ENCODE peak calls at places on chromosomes 2 and 18, in five cellular contexts. One of them, this sample, is unnamed.
A peak's percentile ranks its signal among the peaks of the same experiment; 100 is the strongest.

GRCh38 chr2:21841341-21841740 is 717.6 kb downstream of the TDRD15 start:
- DNase-seq in GM06990: no peak
- DNase-seq in activated CD8-positive, alpha-beta memory T cell treated with anti-CD3 and anti-CD28 coated beads, Interleukin-2, amount 10 ng/mL, durations not matched to agents 7 days and 5 days: no peak
- DNase-seq in psoas muscle: no peak
- DNase-seq in stimulated activated CD4-positive, alpha-beta T cell treated with anti-CD3 and anti-CD28 coated beads, Interleukin-1b, Interleukin-23, amount 100 ng/mL, for 1 hour: no peak
- DNase-seq in this sample: no peak

GRCh38 chr2:3377279-3377611 is 373 bp downstream of the EIPR1 start:
- DNase-seq in GM06990: no peak
- DNase-seq in activated CD8-positive, alpha-beta memory T cell treated with anti-CD3 and anti-CD28 coated beads, Interleukin-2, amount 10 ng/mL, durations not matched to agents 7 days and 5 days: peak; percentile 72
- DNase-seq in psoas muscle: no peak
- DNase-seq in stimulated activated CD4-positive, alpha-beta T cell treated with anti-CD3 and anti-CD28 coated beads, Interleukin-1b, Interleukin-23, amount 100 ng/mL, for 1 hour: no peak
- DNase-seq in this sample: peak; percentile 47

GRCh38 chr2:114252713-114253112 is 189.7 kb upstream of the DPP10 start:
- DNase-seq in GM06990: no peak
- DNase-seq in activated CD8-positive, alpha-beta memory T cell treated with anti-CD3 and anti-CD28 coated beads, Interleukin-2, amount 10 ng/mL, durations not matched to agents 7 days and 5 days: no peak
- DNase-seq in psoas muscle: no peak
- DNase-seq in stimulated activated CD4-positive, alpha-beta T cell treated with anti-CD3 and anti-CD28 coated beads, Interleukin-1b, Interleukin-23, amount 100 ng/mL, for 1 hour: no peak
- DNase-seq in this sample: no peak

GRCh38 chr2:205187731-205188130 is 494.6 kb upstream of the NRP2 start:
- DNase-seq in GM06990: no peak
- DNase-seq in activated CD8-positive, alpha-beta memory T cell treated with anti-CD3 and anti-CD28 coated beads, Interleukin-2, amount 10 ng/mL, durations not matched to agents 7 days and 5 days: no peak
- DNase-seq in psoas muscle: no peak
- DNase-seq in stimulated activated CD4-positive, alpha-beta T cell treated with anti-CD3 and anti-CD28 coated beads, Interleukin-1b, Interleukin-23, amount 100 ng/mL, for 1 hour: no peak
- DNase-seq in this sample: no peak

GRCh38 chr18:56257215-56257614 is 381.2 kb downstream of the TXNL1 start:
- DNase-seq in GM06990: peak; percentile 30
- DNase-seq in activated CD8-positive, alpha-beta memory T cell treated with anti-CD3 and anti-CD28 coated beads, Interleukin-2, amount 10 ng/mL, durations not matched to agents 7 days and 5 days: no peak
- DNase-seq in psoas muscle: no peak
- DNase-seq in stimulated activated CD4-positive, alpha-beta T cell treated with anti-CD3 and anti-CD28 coated beads, Interleukin-1b, Interleukin-23, amount 100 ng/mL, for 1 hour: no peak
- DNase-seq in this sample: peak; percentile 32

GRCh38 chr2:32874931-32875330 is 71.8 kb upstream of the LTBP1 start:
- DNase-seq in GM06990: no peak
- DNase-seq in activated CD8-positive, alpha-beta memory T cell treated with anti-CD3 and anti-CD28 coated beads, Interleukin-2, amount 10 ng/mL, durations not matched to agents 7 days and 5 days: no peak
- DNase-seq in psoas muscle: no peak
- DNase-seq in stimulated activated CD4-positive, alpha-beta T cell treated with anti-CD3 and anti-CD28 coated beads, Interleukin-1b, Interleukin-23, amount 100 ng/mL, for 1 hour: no peak
- DNase-seq in this sample: no peak

GRCh38 chr18:78123926-78124797 is 855.5 kb upstream of the SALL3 start:
- DNase-seq in GM06990: no peak
- DNase-seq in activated CD8-positive, alpha-beta memory T cell treated with anti-CD3 and anti-CD28 coated beads, Interleukin-2, amount 10 ng/mL, durations not matched to agents 7 days and 5 days: no peak
- DNase-seq in psoas muscle: no peak
- DNase-seq in stimulated activated CD4-positive, alpha-beta T cell treated with anti-CD3 and anti-CD28 coated beads, Interleukin-1b, Interleukin-23, amount 100 ng/mL, for 1 hour: no peak
- DNase-seq in this sample: no peak

GRCh38 chr2:55779459-55780421 is 86.1 kb upstream of the PNPT1 start:
- DNase-seq in GM06990: no peak
- DNase-seq in activated CD8-positive, alpha-beta memory T cell treated with anti-CD3 and anti-CD28 coated beads, Interleukin-2, amount 10 ng/mL, durations not matched to agents 7 days and 5 days: no peak
- DNase-seq in psoas muscle: no peak
- DNase-seq in stimulated activated CD4-positive, alpha-beta T cell treated with anti-CD3 and anti-CD28 coated beads, Interleukin-1b, Interleukin-23, amount 100 ng/mL, for 1 hour: no peak
- DNase-seq in this sample: peak; percentile 96

GRCh38 chr2:20067992-20068727 is 16.7 kb upstream of the LAPTM4A start:
- DNase-seq in GM06990: no peak
- DNase-seq in activated CD8-positive, alpha-beta memory T cell treated with anti-CD3 and anti-CD28 coated beads, Interleukin-2, amount 10 ng/mL, durations not matched to agents 7 days and 5 days: no peak
- DNase-seq in psoas muscle: no peak
- DNase-seq in stimulated activated CD4-positive, alpha-beta T cell treated with anti-CD3 and anti-CD28 coated beads, Interleukin-1b, Interleukin-23, amount 100 ng/mL, for 1 hour: no peak
- DNase-seq in this sample: peak; percentile 97

GRCh38 chr2:37068671-37069070 is 15.5 kb downstream of the HEATR5B start:
- DNase-seq in GM06990: no peak
- DNase-seq in activated CD8-positive, alpha-beta memory T cell treated with anti-CD3 and anti-CD28 coated beads, Interleukin-2, amount 10 ng/mL, durations not matched to agents 7 days and 5 days: no peak
- DNase-seq in psoas muscle: no peak
- DNase-seq in stimulated activated CD4-positive, alpha-beta T cell treated with anti-CD3 and anti-CD28 coated beads, Interleukin-1b, Interleukin-23, amount 100 ng/mL, for 1 hour: no peak
- DNase-seq in this sample: no peak

GRCh38 chr2:101348851-101349250 is 38.5 kb downstream of the CREG2 start:
- DNase-seq in GM06990: no peak
- DNase-seq in activated CD8-positive, alpha-beta memory T cell treated with anti-CD3 and anti-CD28 coated beads, Interleukin-2, amount 10 ng/mL, durations not matched to agents 7 days and 5 days: no peak
- DNase-seq in psoas muscle: no peak
- DNase-seq in stimulated activated CD4-positive, alpha-beta T cell treated with anti-CD3 and anti-CD28 coated beads, Interleukin-1b, Interleukin-23, amount 100 ng/mL, for 1 hour: no peak
- DNase-seq in this sample: no peak

GRCh38 chr2:229342376-229342775 is 71.3 kb upstream of the PID1 start:
- DNase-seq in GM06990: no peak
- DNase-seq in activated CD8-positive, alpha-beta memory T cell treated with anti-CD3 and anti-CD28 coated beads, Interleukin-2, amount 10 ng/mL, durations not matched to agents 7 days and 5 days: no peak
- DNase-seq in psoas muscle: peak; percentile 62
- DNase-seq in stimulated activated CD4-positive, alpha-beta T cell treated with anti-CD3 and anti-CD28 coated beads, Interleukin-1b, Interleukin-23, amount 100 ng/mL, for 1 hour: no peak
- DNase-seq in this sample: peak; percentile 76

GRCh38 chr2:120669971-120670370 is 65.7 kb upstream of the GLI2 start:
- DNase-seq in GM06990: no peak
- DNase-seq in activated CD8-positive, alpha-beta memory T cell treated with anti-CD3 and anti-CD28 coated beads, Interleukin-2, amount 10 ng/mL, durations not matched to agents 7 days and 5 days: no peak
- DNase-seq in psoas muscle: no peak
- DNase-seq in stimulated activated CD4-positive, alpha-beta T cell treated with anti-CD3 and anti-CD28 coated beads, Interleukin-1b, Interleukin-23, amount 100 ng/mL, for 1 hour: no peak
- DNase-seq in this sample: no peak

GRCh38 chr2:195533771-195534642 is 123.0 kb upstream of the SLC39A10 start:
- DNase-seq in GM06990: no peak
- DNase-seq in activated CD8-positive, alpha-beta memory T cell treated with anti-CD3 and anti-CD28 coated beads, Interleukin-2, amount 10 ng/mL, durations not matched to agents 7 days and 5 days: peak; percentile 88
- DNase-seq in psoas muscle: peak; percentile 58
- DNase-seq in stimulated activated CD4-positive, alpha-beta T cell treated with anti-CD3 and anti-CD28 coated beads, Interleukin-1b, Interleukin-23, amount 100 ng/mL, for 1 hour: peak; percentile 41
- DNase-seq in this sample: peak; percentile 75